ENCODE peak calls at places on chromosomes 12 and 14, in four cellular contexts. H is sigmoid colon, K is endothelial cell of umbilical vein, O is prostate gland. R is an unnamed sample.

GRCh38 chr14:93481758-93482157 is 51.0 kb downstream of the UNC79 start:
- DNase-seq in K (no peak), O (no peak), H (no peak), R (no peak)

GRCh38 chr14:94290197-94290596 is 2.9 kb downstream of the SERPINA10 start:
- DNase-seq in O (no peak), H (no peak), K (no peak), R (no peak)

GRCh38 chr12:93060666-93061413 is 131.7 kb upstream of the EEA1 start:
- DNase-seq in K (peak), H (peak), O (no peak), R (no peak)

GRCh38 chr12:22858849-22859569 is 234.0 kb downstream of the ETNK1 start:
- DNase-seq in K (no peak), H (no peak), O (no peak), R (no peak)

GRCh38 chr12:52200086-52200782 is 8.4 kb upstream of the KRT80 start:
- DNase-seq in O (no peak), H (no peak), K (no peak), R (no peak)

GRCh38 chr14:66610154-66610563 is 102.2 kb downstream of the GPHN start:
- DNase-seq in H (no peak), K (no peak), O (no peak), R (no peak)

GRCh38 chr12:103401421-103401820 is 94.3 kb downstream of the C12orf42 start:
- DNase-seq in K (no peak), O (no peak), H (no peak), R (no peak)

GRCh38 chr12:93569301-93569655 is 3.2 kb upstream of the SOCS2 start:
- DNase-seq in K (no peak), O (no peak), H (no peak), R (no peak)

GRCh38 chr14:81311816-81312215 is 88.3 kb downstream of the STON2 start:
- DNase-seq in H (no peak), O (no peak), K (no peak), R (peak)

GRCh38 chr12:120117961-120118709 is 1.6 kb upstream of the RAB35 start:
- DNase-seq in H (no peak), O (no peak), K (peak), R (no peak)

GRCh38 chr12:80580254-80580653 is 127.2 kb upstream of the MYF6 start:
- DNase-seq in K (no peak), O (no peak), H (no peak), R (no peak)

GRCh38 chr12:109612975-109613502 is 39.4 kb downstream of the MVK start:
- DNase-seq in O (no peak), K (no peak), H (no peak), R (no peak)

GRCh38 chr12:132178314-132178713 is 34.1 kb downstream of the NOC4L start:
- DNase-seq in K (no peak), O (no peak), H (no peak), R (no peak)

GRCh38 chr14:33512201-33512600 is 438.7 kb downstream of the EGLN3 start:
- DNase-seq in K (no peak), O (no peak), H (no peak), R (no peak)
- H3K4me3 ChIP-seq in K (no peak), O (no peak), H (no peak), R (no peak)

DNA sequence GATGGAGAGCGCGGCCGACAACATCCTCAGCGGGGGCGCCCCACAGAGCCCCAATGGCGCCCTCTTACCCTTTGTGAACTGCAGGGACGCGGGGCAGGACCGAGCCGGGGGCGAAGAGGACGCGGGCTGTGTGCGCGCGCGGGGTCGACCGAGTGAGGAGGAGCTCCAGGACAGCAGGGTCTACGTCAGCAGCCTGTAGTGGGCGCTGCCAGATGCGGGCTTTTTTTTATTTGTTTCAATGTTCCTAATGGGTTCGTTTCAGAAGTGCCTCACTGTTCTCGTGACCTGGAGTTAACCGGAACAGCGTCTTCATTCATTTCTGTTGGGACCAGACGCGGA is 103.8 kb upstream of the FKBP4 start:
- DNase-seq in O (no peak), K (no peak), H (no peak), R (no peak)
- TF ChIP-seq CTCF in O (no peak), K (no peak), H (no peak), R (no peak)

GRCh38 chr12:124513297-124513867 is 54.0 kb downstream of the NCOR2 start:
- DNase-seq in O (no peak), K (no peak), H (no peak), R (no peak)

GRCh38 chr12:124510301-124510970 is 57.0 kb downstream of the NCOR2 start:
- DNase-seq in H (no peak), K (no peak), O (no peak), R (no peak)

GRCh38 chr12:124514145-124514995 is 53.0 kb downstream of the NCOR2 start:
- DNase-seq in H (no peak), K (no peak), O (no peak), R (no peak)

GRCh38 chr12:124511259-124511985 is 56.0 kb downstream of the NCOR2 start:
- DNase-seq in K (no peak), H (no peak), O (no peak), R (no peak)

GRCh38 chr12:124512667-124513296 is 54.6 kb downstream of the NCOR2 start:
- DNase-seq in H (peak), O (peak), K (peak), R (peak)
- TF ChIP-seq POLR2AphosphoS5 in H (peak), O (peak), K (peak), R (peak)

DNA sequence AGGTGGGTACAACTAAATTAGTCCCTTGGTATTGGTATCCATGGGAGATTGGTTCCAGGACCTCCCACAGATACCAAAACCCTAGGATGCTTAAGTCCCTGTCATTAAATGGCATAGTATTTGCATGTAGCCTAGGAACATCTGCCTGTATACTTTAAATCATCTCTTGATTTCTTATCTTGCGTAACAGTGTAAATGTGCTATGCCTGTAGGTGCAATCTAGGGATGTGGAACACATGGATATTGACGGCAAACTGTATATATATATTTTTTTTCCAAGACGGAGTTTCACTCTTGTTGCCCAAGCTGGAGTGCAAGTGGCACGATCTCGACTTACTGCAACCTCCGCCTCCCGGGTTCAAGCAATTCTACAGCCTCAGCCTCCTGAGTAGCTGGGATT is 1.5 kb downstream of the KNTC1 start:
- DNase-seq in O (no peak), H (no peak), K (no peak), R (no peak)
- H3K4me3 ChIP-seq in O (no peak), H (no peak), K (no peak), R (no peak)